ENCODE peak calls at places on chromosomes 1 and 21, in four cellular contexts. L is HEK293T, S is WTC11, B is K562. M is an unnamed sample.

GRCh38 chr1:83060216-83060615 is 938.7 kb downstream of the TTLL7 start:
- DNase-seq in L (peak; percentile 13), S (no peak), B (no peak), M (no peak)

GRCh38 chr21:31754561-31754960 is 22.6 kb upstream of the SCAF4 start:
- DNase-seq in L (no peak), S (no peak), B (no peak), M (no peak)

GRCh38 chr1:153232553-153232952 is 15.2 kb downstream of the PRR9 start:
- DNase-seq in L (no peak), S (no peak), B (no peak), M (no peak)

GRCh38 chr1:69930396-69930795 is 275.0 kb downstream of the LRRC40 start:
- DNase-seq in L (no peak), S (no peak), B (no peak), M (no peak)

GRCh38 chr21:42040411-42041180 is 30.4 kb upstream of the ZBTB21 start:
- DNase-seq in L (no peak), S (no peak), B (no peak), M (peak; percentile 67)

GRCh38 chr1:12049625-12050024 is 13.5 kb upstream of the TNFRSF8 start:
- DNase-seq in L (no peak), S (no peak), B (no peak), M (peak; percentile 18)

GRCh38 chr21:41435728-41436127 is 9.7 kb downstream of the MX1 start:
- DNase-seq in L (no peak), S (no peak), B (no peak), M (no peak)

GRCh38 chr1:154493276-154493675 is 8.7 kb upstream of the TDRD10 start:
- DNase-seq in L (no peak), S (peak; percentile 26), B (peak; percentile 22), M (no peak)

GRCh38 chr21:29788752-29789151 is 151.0 kb downstream of the GRIK1 start:
- DNase-seq in L (no peak), S (no peak), B (no peak), M (no peak)

GRCh38 chr21:16741228-16741665 is 771.6 kb upstream of the CXADR start:
- DNase-seq in L (no peak), S (no peak), B (no peak), M (no peak)

GRCh38 chr1:44785027-44785376 is 3.0 kb downstream of the BEST4 start:
- DNase-seq in L (no peak), S (no peak), B (no peak), M (no peak)

GRCh38 chr1:84298688-84299535 is 2.6 kb upstream of the SAMD13 start:
- DNase-seq in L (peak; percentile 64), S (peak; percentile 58), B (peak; percentile 53), M (no peak)

GRCh38 chr1:161215079-161215478 is at the start of gene FCER1G:
- DNase-seq in L (no peak), S (no peak), B (no peak), M (no peak)

GRCh38 chr1:228408041-228408868 is 1.6 kb upstream of the TRIM11 start:
- DNase-seq in L (no peak), S (no peak), B (no peak), M (no peak)

DNA sequence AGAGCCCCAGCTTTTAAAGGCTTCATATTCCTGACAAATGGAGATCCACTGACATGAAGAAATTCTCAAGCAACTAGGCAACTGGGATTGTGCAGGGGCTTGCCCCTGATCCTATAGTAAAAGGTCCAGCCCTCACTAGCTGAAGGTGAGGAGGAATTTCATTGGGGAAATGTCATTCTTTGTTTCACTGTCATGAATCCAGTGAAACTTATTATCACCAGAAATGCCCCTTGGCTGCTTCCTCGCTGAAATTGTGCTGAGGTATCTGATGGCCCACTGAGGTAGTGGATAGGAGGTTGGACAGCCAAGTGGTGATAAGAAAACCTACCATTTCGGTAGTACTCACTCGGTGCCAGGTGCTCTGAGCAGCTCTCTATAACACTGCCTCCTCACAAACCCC is 36.2 kb downstream of the CCN1 start:
- DNase-seq in L (no peak), S (no peak), B (no peak), M (no peak)
- TF ChIP-seq ELF4 in L (no peak), S (no peak), B (no peak), M (no peak)

GRCh38 chr1:160204526-160205241 is 500 bp upstream of the PEA15 start:
- DNase-seq in L (no peak), S (no peak), B (no peak), M (no peak)

GRCh38 chr1:160207118-160207650 is 2.0 kb downstream of the PEA15 start:
- DNase-seq in L (no peak), S (no peak), B (no peak), M (no peak)

GRCh38 chr1:160205242-160205973 is at the start of gene PEA15:
- DNase-seq in L (peak; percentile 91), S (peak; percentile 81), B (peak; percentile 93), M (no peak)

GRCh38 chr1:160206421-160207117 is 1.4 kb downstream of the PEA15 start:
- DNase-seq in L (no peak), S (no peak), B (peak; percentile 43), M (no peak)

GRCh38 chr1:160205974-160206369 is 788 bp downstream of the PEA15 start:
- DNase-seq in L (peak; percentile 57), S (no peak), B (peak; percentile 62), M (no peak)
- TF ChIP-seq ELF4 in L (no peak), S (no peak), B (no peak), M (no peak)

GRCh38 chr1:89808429-89809117 is 12.3 kb upstream of the LRRC8D start:
- DNase-seq in L (no peak), S (peak; percentile 36), B (no peak), M (peak; percentile 44)
- TF ChIP-seq ELF4 in L (no peak), S (no peak), B (no peak), M (no peak)

GRCh38 chr1:41174170-41174569 is 67.9 kb downstream of the SCMH1 start:
- DNase-seq in L (no peak), S (no peak), B (no peak), M (no peak)
- TF ChIP-seq ELF4 in L (no peak), S (no peak), B (no peak), M (no peak)

GRCh38 chr1:97423397-97423796 is 497.4 kb downstream of the DPYD start:
- DNase-seq in L (no peak), S (no peak), B (no peak), M (no peak)
- TF ChIP-seq ELF4 in L (no peak), S (no peak), B (no peak), M (no peak)

GRCh38 chr21:39489380-39489924 is 37.7 kb downstream of the SH3BGR start:
- DNase-seq in L (no peak), S (no peak), B (no peak), M (no peak)

GRCh38 chr21:39479164-39479563 is 27.4 kb downstream of the SH3BGR start:
- DNase-seq in L (no peak), S (no peak), B (no peak), M (no peak)

GRCh38 chr21:39483917-39484316 is 32.1 kb downstream of the SH3BGR start:
- DNase-seq in L (no peak), S (no peak), B (no peak), M (no peak)

GRCh38 chr21:39481886-39482285 is 30.1 kb downstream of the SH3BGR start:
- DNase-seq in L (no peak), S (no peak), B (no peak), M (no peak)

DNA sequence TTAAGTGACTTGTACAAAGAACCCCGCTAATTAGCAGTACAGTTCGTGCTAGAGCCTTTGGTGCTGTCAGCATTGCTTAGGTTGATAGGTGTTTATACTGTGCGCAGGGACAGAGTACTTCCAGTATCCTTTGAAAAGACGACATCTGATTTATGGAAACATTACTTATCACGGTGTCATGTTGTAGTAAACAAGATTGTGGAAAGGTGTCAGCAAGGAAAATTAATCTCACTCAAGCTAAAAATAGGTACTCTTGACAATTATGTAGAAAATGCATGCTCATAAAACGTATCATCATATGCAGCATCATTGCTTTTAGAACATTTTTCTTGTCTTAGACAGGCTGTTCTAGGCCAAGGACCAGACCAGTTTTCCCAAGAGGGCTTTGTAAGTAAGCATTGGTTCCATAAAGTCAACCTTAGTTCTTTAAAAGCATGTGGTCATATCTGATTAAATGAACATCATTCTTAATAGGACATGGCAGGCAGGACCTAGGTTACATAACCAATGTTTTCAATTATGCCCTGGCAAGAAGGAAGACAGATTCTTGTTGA is 33.0 kb downstream of the SH3BGR start:
- DNase-seq in L (no peak), S (no peak), B (no peak), M (no peak)
- TF ChIP-seq ELF4 in L (no peak), S (no peak), B (no peak), M (no peak)

DNA sequence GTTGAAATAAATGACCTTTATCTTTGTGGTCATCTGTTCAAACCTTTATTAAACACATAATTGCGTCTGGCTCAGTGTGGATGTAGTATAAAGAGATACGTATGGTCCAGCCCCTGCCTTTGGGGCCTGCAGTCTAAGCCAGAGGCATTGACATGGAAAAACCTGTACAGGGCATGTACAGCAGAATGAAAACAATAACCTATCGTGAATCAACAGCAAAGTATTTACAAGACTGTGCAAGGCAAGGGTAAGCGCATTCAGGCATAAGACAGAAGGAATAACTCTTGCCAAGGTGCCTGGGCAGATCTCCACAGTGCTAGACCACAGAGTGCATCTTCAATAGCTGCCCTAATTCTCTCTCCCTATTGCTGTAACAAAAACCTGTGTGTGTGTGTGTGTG is 35.5 kb downstream of the KIRREL1 start:
- DNase-seq in L (no peak), S (no peak), B (no peak), M (no peak)
- TF ChIP-seq ELF4 in L (no peak), S (no peak), B (no peak), M (no peak)

GRCh38 chr1:241964550-241965241 is 7.1 kb downstream of the BECN2 start:
- DNase-seq in L (no peak), S (no peak), B (no peak), M (no peak)
- TF ChIP-seq ELF4 in L (no peak), S (no peak), B (no peak), M (no peak)

GRCh38 chr1:181255270-181255929 is 166.9 kb downstream of the IER5 start:
- DNase-seq in L (no peak), S (no peak), B (no peak), M (no peak)
- TF ChIP-seq ELF4 in L (no peak), S (no peak), B (no peak), M (no peak)

M was measured in HepG2.